ENCODE peak calls at places on chromosomes 16 and 17, in nine cellular contexts. T is NCI-H2107; G is EL; D is stimulated activated CD8-positive, alpha-beta memory T cell treated with anti-CD3 and anti-CD28 coated beads, Interleukin-2, amount 100 ng/mL, for 48 hours; I is substantia nigra; Y is CD4-positive, alpha-beta T cell; J is ELF-1; U is CD8-positive, alpha-beta memory T cell; Z is transverse colon. C is an unnamed sample.

GRCh38 chr17:39794249-39794970 is 56.7 kb downstream of the GRB7 start:
- DNase-seq in G (no peak), T (no peak), D (no peak), Z (peak), Y (peak), I (no peak), U (peak), J (no peak), C (no peak)

GRCh38 chr17:45228121-45228941 is 6.6 kb downstream of the FMNL1 start:
- DNase-seq in G (no peak), I (no peak), Z (peak), T (no peak), Y (no peak), U (peak), J (peak), D (no peak), C (no peak)

GRCh38 chr16:13269359-13269758 is 368.0 kb downstream of the SHISA9 start:
- DNase-seq in I (no peak), J (no peak), Y (no peak), Z (no peak), T (no peak), U (no peak), D (no peak), G (no peak), C (no peak)

GRCh38 chr16:12091569-12092346 is 115.2 kb downstream of the SNX29 start:
- DNase-seq in U (no peak), J (peak), T (no peak), D (no peak), Z (no peak), I (no peak), Y (no peak), G (no peak), C (no peak)

GRCh38 chr17:57677301-57677700 is 67.8 kb downstream of the CCDC182 start:
- DNase-seq in Y (no peak), U (no peak), Z (no peak), J (no peak), G (no peak), T (no peak), D (no peak), I (no peak), C (no peak)

GRCh38 chr16:81718637-81719036 is 60.5 kb upstream of the PLCG2 start:
- DNase-seq in Z (no peak), J (no peak), Y (no peak), U (peak), I (no peak), D (no peak), G (no peak), T (no peak), C (no peak)

GRCh38 chr17:42268236-42268635 is 8.0 kb downstream of the STAT5B start:
- DNase-seq in D (no peak), T (no peak), U (no peak), J (no peak), Z (no peak), G (no peak), Y (no peak), I (no peak), C (no peak)

GRCh38 chr17:19359856-19360255 is 2.7 kb downstream of the B9D1 start:
- DNase-seq in Z (no peak), D (no peak), J (no peak), U (peak), I (no peak), Y (no peak), T (no peak), G (no peak), C (no peak)

GRCh38 chr16:57871457-57871856 is 69.2 kb upstream of the KIFC3 start:
- DNase-seq in G (peak), T (no peak), Z (no peak), Y (no peak), D (no peak), J (no peak), I (no peak), U (no peak), C (no peak)

GRCh38 chr17:66437466-66438026 is 135.1 kb downstream of the PRKCA start:
- DNase-seq in D (no peak), Y (no peak), T (no peak), Z (no peak), J (no peak), I (no peak), G (no peak), U (no peak), C (no peak)

GRCh38 chr16:66918803-66919568 is at the start of gene CDH16:
- DNase-seq in D (no peak), T (no peak), U (no peak), Y (no peak), I (no peak), Z (no peak), J (no peak), G (no peak), C (no peak)

GRCh38 chr17:51703364-51704341 is 443.3 kb downstream of the UTP18 start:
- DNase-seq in Y (no peak), D (no peak), Z (no peak), I (no peak), G (peak), J (no peak), T (no peak), U (no peak), C (no peak)

GRCh38 chr17:1484586-1485310 is 7.7 kb downstream of the MYO1C start:
- DNase-seq in D (no peak), Y (no peak), G (peak), Z (peak), I (no peak), T (no peak), U (peak), J (peak), C (no peak)

GRCh38 chr16:51150894-51151320 is at the start of gene SALL1:
- DNase-seq in I (peak), J (peak), G (peak), D (no peak), Y (no peak), Z (no peak), U (no peak), T (no peak), C (no peak)

GRCh38 chr17:56688151-56688550 is 94.7 kb downstream of the NOG start:
- DNase-seq in U (no peak), G (no peak), Y (no peak), J (no peak), Z (no peak), T (no peak), I (no peak), D (no peak), C (no peak)

GRCh38 chr17:67180275-67180674 is 64.7 kb downstream of the HELZ start:
- DNase-seq in Y (no peak), U (no peak), J (no peak), D (no peak), T (no peak), G (no peak), Z (no peak), I (no peak), C (no peak)

C was measured in brain pericyte.